ENCODE peak calls at places on chromosomes 3 and 15, in seven cellular contexts. One of them, this sample, is unnamed.

GRCh38 chr3:127915115-127915936 is at the start of gene KBTBD12:
- DNase-seq in sciatic nerve: peak
- DNase-seq in GM10248: no peak
- DNase-seq in NCI-H2081: no peak
- DNase-seq in NCI-H1092: peak
- DNase-seq in cerebellar cortex: peak
- DNase-seq in GM20000: no peak
- DNase-seq in this sample: no peak

GRCh38 chr3:115146418-115147328 is at the start of gene ZBTB20:
- DNase-seq in sciatic nerve: peak
- DNase-seq in GM10248: peak
- DNase-seq in NCI-H2081: peak
- DNase-seq in NCI-H1092: peak
- DNase-seq in cerebellar cortex: peak
- DNase-seq in GM20000: peak
- DNase-seq in this sample: peak

GRCh38 chr15:38378162-38378560 is 75.8 kb upstream of the FAM98B start:
- DNase-seq in sciatic nerve: peak
- DNase-seq in GM10248: no peak
- DNase-seq in NCI-H2081: no peak
- DNase-seq in NCI-H1092: no peak
- DNase-seq in cerebellar cortex: no peak
- DNase-seq in GM20000: no peak
- DNase-seq in this sample: no peak

GRCh38 chr3:44865272-44866005 is 3.7 kb downstream of the TMEM42 start:
- DNase-seq in sciatic nerve: no peak
- DNase-seq in GM10248: no peak
- DNase-seq in NCI-H2081: no peak
- DNase-seq in NCI-H1092: peak
- DNase-seq in cerebellar cortex: no peak
- DNase-seq in GM20000: no peak
- DNase-seq in this sample: no peak

GRCh38 chr3:108346301-108346989 is 50.1 kb downstream of the HHLA2 start:
- DNase-seq in sciatic nerve: no peak
- DNase-seq in GM10248: no peak
- DNase-seq in NCI-H2081: no peak
- DNase-seq in NCI-H1092: no peak
- DNase-seq in cerebellar cortex: no peak
- DNase-seq in GM20000: no peak
- DNase-seq in this sample: no peak

GRCh38 chr3:149273096-149273751 is 51.6 kb upstream of the CP start:
- DNase-seq in sciatic nerve: no peak
- DNase-seq in GM10248: peak
- DNase-seq in NCI-H2081: peak
- DNase-seq in NCI-H1092: peak
- DNase-seq in cerebellar cortex: peak
- DNase-seq in GM20000: peak
- DNase-seq in this sample: peak

GRCh38 chr3:52787672-52788625 is 6.6 kb upstream of the ITIH3 start:
- DNase-seq in sciatic nerve: no peak
- DNase-seq in GM10248: no peak
- DNase-seq in NCI-H2081: no peak
- DNase-seq in NCI-H1092: no peak
- DNase-seq in cerebellar cortex: no peak
- DNase-seq in GM20000: no peak
- DNase-seq in this sample: no peak

GRCh38 chr15:56411122-56411749 is 46.0 kb downstream of the TEX9 start:
- DNase-seq in sciatic nerve: no peak
- DNase-seq in GM10248: no peak
- DNase-seq in NCI-H2081: no peak
- DNase-seq in NCI-H1092: no peak
- DNase-seq in cerebellar cortex: no peak
- DNase-seq in GM20000: no peak
- DNase-seq in this sample: no peak

GRCh38 chr3:170641510-170642236 is 55.8 kb upstream of the SLC7A14 start:
- DNase-seq in sciatic nerve: no peak
- DNase-seq in GM10248: no peak
- DNase-seq in NCI-H2081: no peak
- DNase-seq in NCI-H1092: no peak
- DNase-seq in cerebellar cortex: peak
- DNase-seq in GM20000: no peak
- DNase-seq in this sample: no peak

GRCh38 chr3:113231827-113232253 is 20.5 kb downstream of the BOC start:
- DNase-seq in sciatic nerve: no peak
- DNase-seq in GM10248: no peak
- DNase-seq in NCI-H2081: peak
- DNase-seq in NCI-H1092: peak
- DNase-seq in cerebellar cortex: no peak
- DNase-seq in GM20000: no peak
- DNase-seq in this sample: no peak

GRCh38 chr3:141998674-141999290 is 122.3 kb downstream of the ATP1B3 start:
- DNase-seq in sciatic nerve: no peak
- DNase-seq in GM10248: no peak
- DNase-seq in NCI-H2081: no peak
- DNase-seq in NCI-H1092: no peak
- DNase-seq in cerebellar cortex: peak
- DNase-seq in GM20000: no peak
- DNase-seq in this sample: no peak

GRCh38 chr3:133329626-133330025 is 70.2 kb upstream of the BFSP2 start:
- DNase-seq in sciatic nerve: no peak
- DNase-seq in GM10248: no peak
- DNase-seq in NCI-H2081: peak
- DNase-seq in NCI-H1092: no peak
- DNase-seq in cerebellar cortex: no peak
- DNase-seq in GM20000: no peak
- DNase-seq in this sample: no peak

GRCh38 chr3:132659000-132659369 is 624 bp downstream of the ACAD11 start:
- DNase-seq in sciatic nerve: no peak
- DNase-seq in GM10248: no peak
- DNase-seq in NCI-H2081: peak
- DNase-seq in NCI-H1092: no peak
- DNase-seq in cerebellar cortex: no peak
- DNase-seq in GM20000: no peak
- DNase-seq in this sample: no peak

GRCh38 chr3:4233488-4233887 is 69.7 kb upstream of the SETMAR start:
- DNase-seq in sciatic nerve: no peak
- DNase-seq in GM10248: no peak
- DNase-seq in NCI-H2081: no peak
- DNase-seq in NCI-H1092: no peak
- DNase-seq in cerebellar cortex: no peak
- DNase-seq in GM20000: no peak
- DNase-seq in this sample: no peak

GRCh38 chr3:60812544-60812943 is 438.7 kb downstream of the FHIT start:
- DNase-seq in sciatic nerve: no peak
- DNase-seq in GM10248: peak
- DNase-seq in NCI-H2081: no peak
- DNase-seq in NCI-H1092: no peak
- DNase-seq in cerebellar cortex: no peak
- DNase-seq in GM20000: peak
- DNase-seq in this sample: no peak